ENCODE peak calls at places on chromosomes 13 and 19, in eight cellular contexts. Y, D, X, B, O, L, A and F are unnamed samples.

GRCh38 chr13:75550159-75550567 is 572 bp downstream of the UCHL3 start:
- DNase-seq in Y (peak; percentile 51), D (peak; percentile 87), X (peak; percentile 60), B (no peak), O (no peak), L (peak; percentile 18), A (peak; percentile 4), F (peak; percentile 62)

GRCh38 chr19:15464394-15465385 is at the start of gene RASAL3:
- DNase-seq in Y (no peak), D (no peak), X (peak; percentile 85), B (peak; percentile 60), O (peak; percentile 48), L (no peak), A (no peak), F (no peak)

GRCh38 chr19:49333426-49334288 is 1.5 kb upstream of the CD37 start:
- DNase-seq in Y (no peak), D (peak; percentile 40), X (peak; percentile 63), B (peak; percentile 54), O (peak; percentile 13), L (no peak), A (no peak), F (no peak)

GRCh38 chr19:41795031-41795461 is 1.3 kb upstream of the CEACAM3 start:
- DNase-seq in Y (no peak), D (peak; percentile 16), X (peak; percentile 38), B (peak; percentile 42), O (no peak), L (peak; percentile 59), A (peak; percentile 64), F (peak; percentile 28)

GRCh38 chr19:11345122-11345752 is 831 bp downstream of the TMEM205 start:
- DNase-seq in Y (no peak), D (no peak), X (no peak), B (no peak), O (no peak), L (no peak), A (no peak), F (no peak)

GRCh38 chr13:38202730-38203129 is 146.9 kb upstream of the UFM1 start:
- DNase-seq in Y (no peak), D (peak; percentile 2), X (no peak), B (no peak), O (no peak), L (no peak), A (no peak), F (peak; percentile 42)

GRCh38 chr19:14804755-14805154 is 26.4 kb upstream of the ADGRE2 start:
- DNase-seq in Y (no peak), D (no peak), X (no peak), B (no peak), O (no peak), L (no peak), A (no peak), F (no peak)

GRCh38 chr13:39874331-39875055 is 219.0 kb downstream of the COG6 start:
- DNase-seq in Y (no peak), D (no peak), X (no peak), B (no peak), O (no peak), L (peak; percentile 14), A (no peak), F (peak; percentile 53)

GRCh38 chr19:41889896-41890295 is 6.9 kb downstream of the ARHGEF1 start:
- DNase-seq in Y (no peak), D (no peak), X (no peak), B (no peak), O (no peak), L (no peak), A (no peak), F (no peak)

GRCh38 chr19:49016067-49016839 is 638 bp downstream of the LHB start:
- DNase-seq in Y (no peak), D (no peak), X (no peak), B (no peak), O (no peak), L (no peak), A (no peak), F (no peak)

GRCh38 chr13:97621631-97622030 is 187.7 kb downstream of the RAP2A start:
- DNase-seq in Y (no peak), D (no peak), X (no peak), B (no peak), O (no peak), L (peak; percentile 49), A (no peak), F (no peak)

GRCh38 chr13:23547000-23547590 is 23.1 kb upstream of the TNFRSF19 start:
- DNase-seq in Y (no peak), D (peak; percentile 7), X (no peak), B (no peak), O (no peak), L (peak; percentile 66), A (peak; percentile 27), F (peak; percentile 40)

GRCh38 chr19:12205296-12205695 is 42.4 kb downstream of the ZNF136 start:
- DNase-seq in Y (no peak), D (no peak), X (no peak), B (no peak), O (no peak), L (no peak), A (no peak), F (no peak)

GRCh38 chr13:26941345-26942174 is 181.0 kb upstream of the GPR12 start:
- DNase-seq in Y (no peak), D (peak; percentile 91), X (no peak), B (no peak), O (no peak), L (no peak), A (no peak), F (peak; percentile 50)

GRCh38 chr19:49691243-49692101 is 556 bp downstream of the CPT1C start:
- DNase-seq in Y (no peak), D (peak; percentile 70), X (no peak), B (no peak), O (no peak), L (peak; percentile 83), A (peak; percentile 65), F (peak; percentile 63)

GRCh38 chr19:7902796-7903243 is 857 bp upstream of the MAP2K7 start:
- DNase-seq in Y (no peak), D (no peak), X (no peak), B (no peak), O (no peak), L (no peak), A (no peak), F (no peak)

GRCh38 chr13:47025791-47026419 is 129.1 kb upstream of the HTR2A start:
- DNase-seq in Y (no peak), D (no peak), X (no peak), B (no peak), O (no peak), L (no peak), A (no peak), F (no peak)